ENCODE peak calls at places on chromosomes 13 and 19, in six cellular contexts. One of them, this sample, is unnamed.

GRCh38 chr13:80074143-80074752 is 266.7 kb downstream of the SPRY2 start:
- DNase-seq in activated CD4-positive, CD25-positive, alpha-beta regulatory T cell treated with anti-CD3 and anti-CD28 coated beads, Interleukin-2, amount 50 U/mL, for 72 hours: no peak
- DNase-seq in T-helper 2 cell: no peak
- DNase-seq in uterus: no peak
- DNase-seq in EH: no peak
- DNase-seq in T follicular helper cell: no peak
- DNase-seq in this sample: no peak

GRCh38 chr13:111868716-111869115 is 198.2 kb upstream of the SOX1 start:
- DNase-seq in T-helper 2 cell: no peak
- DNase-seq in T follicular helper cell: no peak
- DNase-seq in uterus: no peak
- DNase-seq in activated CD4-positive, CD25-positive, alpha-beta regulatory T cell treated with anti-CD3 and anti-CD28 coated beads, Interleukin-2, amount 50 U/mL, for 72 hours: no peak
- DNase-seq in EH: no peak
- DNase-seq in this sample: no peak

GRCh38 chr13:61414686-61415664 is 674 bp downstream of the PCDH20 start:
- DNase-seq in T follicular helper cell: no peak
- DNase-seq in uterus: no peak
- DNase-seq in EH: no peak
- DNase-seq in activated CD4-positive, CD25-positive, alpha-beta regulatory T cell treated with anti-CD3 and anti-CD28 coated beads, Interleukin-2, amount 50 U/mL, for 72 hours: no peak
- DNase-seq in T-helper 2 cell: no peak
- DNase-seq in this sample: no peak

GRCh38 chr13:41416276-41416675 is 41.1 kb upstream of the RGCC start:
- DNase-seq in EH: peak; percentile 14
- DNase-seq in activated CD4-positive, CD25-positive, alpha-beta regulatory T cell treated with anti-CD3 and anti-CD28 coated beads, Interleukin-2, amount 50 U/mL, for 72 hours: no peak
- DNase-seq in T-helper 2 cell: no peak
- DNase-seq in T follicular helper cell: no peak
- DNase-seq in uterus: no peak
- DNase-seq in this sample: no peak

GRCh38 chr13:70339738-70340137 is 231.5 kb upstream of the KLHL1 start:
- DNase-seq in EH: no peak
- DNase-seq in activated CD4-positive, CD25-positive, alpha-beta regulatory T cell treated with anti-CD3 and anti-CD28 coated beads, Interleukin-2, amount 50 U/mL, for 72 hours: no peak
- DNase-seq in uterus: no peak
- DNase-seq in T follicular helper cell: no peak
- DNase-seq in T-helper 2 cell: no peak
- DNase-seq in this sample: no peak

GRCh38 chr19:1259873-1260748 is 9.0 kb upstream of the CIRBP start:
- DNase-seq in T-helper 2 cell: no peak
- DNase-seq in activated CD4-positive, CD25-positive, alpha-beta regulatory T cell treated with anti-CD3 and anti-CD28 coated beads, Interleukin-2, amount 50 U/mL, for 72 hours: no peak
- DNase-seq in uterus: no peak
- DNase-seq in EH: peak; percentile 44
- DNase-seq in T follicular helper cell: no peak
- DNase-seq in this sample: no peak

GRCh38 chr19:10655457-10656312 is 1.5 kb downstream of the ILF3 start:
- DNase-seq in uterus: no peak
- DNase-seq in T follicular helper cell: no peak
- DNase-seq in T-helper 2 cell: no peak
- DNase-seq in EH: peak; percentile 63
- DNase-seq in activated CD4-positive, CD25-positive, alpha-beta regulatory T cell treated with anti-CD3 and anti-CD28 coated beads, Interleukin-2, amount 50 U/mL, for 72 hours: no peak
- DNase-seq in this sample: peak; percentile 48

GRCh38 chr13:80251403-80251802 is 89.5 kb downstream of the SPRY2 start:
- DNase-seq in T follicular helper cell: no peak
- DNase-seq in activated CD4-positive, CD25-positive, alpha-beta regulatory T cell treated with anti-CD3 and anti-CD28 coated beads, Interleukin-2, amount 50 U/mL, for 72 hours: no peak
- DNase-seq in uterus: no peak
- DNase-seq in EH: peak; percentile 64
- DNase-seq in T-helper 2 cell: no peak
- DNase-seq in this sample: no peak

GRCh38 chr13:40342901-40343300 is 323.5 kb downstream of the FOXO1 start:
- DNase-seq in EH: no peak
- DNase-seq in T follicular helper cell: no peak
- DNase-seq in uterus: no peak
- DNase-seq in activated CD4-positive, CD25-positive, alpha-beta regulatory T cell treated with anti-CD3 and anti-CD28 coated beads, Interleukin-2, amount 50 U/mL, for 72 hours: no peak
- DNase-seq in T-helper 2 cell: no peak
- DNase-seq in this sample: no peak

GRCh38 chr19:40605201-40605971 is 4.2 kb downstream of the LTBP4 start:
- DNase-seq in activated CD4-positive, CD25-positive, alpha-beta regulatory T cell treated with anti-CD3 and anti-CD28 coated beads, Interleukin-2, amount 50 U/mL, for 72 hours: peak; percentile 76
- DNase-seq in T follicular helper cell: peak; percentile 69
- DNase-seq in EH: peak; percentile 62
- DNase-seq in T-helper 2 cell: peak; percentile 65
- DNase-seq in uterus: peak; percentile 67
- DNase-seq in this sample: peak; percentile 55

This sample was measured in hepatic stellate cell.